ENCODE peak calls at places on chromosomes 4 and X, in ten cellular contexts. N is activated CD4-positive, alpha-beta T cell treated with anti-CD3 and anti-CD28 coated beads, Interleukin-2, amount 50 U/mL, for 24 hours; J is kidney tubule cell; U is fibroblast of pulmonary artery; H is activated CD8-positive, alpha-beta T cell treated with anti-CD3 and anti-CD28 coated beads for 36 hours; C is glomerular endothelial cell; D is amniotic stem cell; G is activated CD4-positive, CD25-positive, alpha-beta regulatory T cell treated with anti-CD3 and anti-CD28 coated beads, Interleukin-2, amount 50 U/mL, for 72 hours; M is aorta; B is Caco-2. Z is an unnamed sample.

GRCh38 chr4:138510053-138510452 is 267.9 kb upstream of the SLC7A11 start:
- DNase-seq in G (no peak), C (no peak), H (no peak), J (no peak), U (peak), B (no peak), M (no peak), D (peak), N (no peak), Z (peak)

GRCh38 chr4:102687982-102688433 is 72.8 kb downstream of the MANBA start:
- DNase-seq in G (no peak), B (no peak), J (no peak), D (no peak), M (no peak), H (no peak), C (no peak), N (no peak), U (peak), Z (no peak)

GRCh38 chrX:101693476-101693875 is 33.8 kb upstream of the ARMCX2 start:
- DNase-seq in G (no peak), H (no peak), U (no peak), D (no peak), M (no peak), C (no peak), B (no peak), J (no peak), N (no peak), Z (no peak)

GRCh38 chrX:15973941-15974340 is 119.3 kb upstream of the AP1S2 start:
- DNase-seq in D (no peak), J (no peak), B (no peak), C (no peak), G (no peak), H (no peak), N (no peak), U (peak), M (peak), Z (no peak)

GRCh38 chrX:9622128-9622527 is 143.5 kb downstream of the GPR143 start:
- DNase-seq in G (no peak), M (no peak), H (peak), N (peak), J (no peak), D (no peak), U (no peak), C (no peak), B (no peak), Z (no peak)

GRCh38 chr4:141045848-141046247 is 87.4 kb downstream of the RNF150 start:
- DNase-seq in J (no peak), B (no peak), C (no peak), N (no peak), U (no peak), D (no peak), M (no peak), G (no peak), H (no peak), Z (no peak)

GRCh38 chr4:6668391-6668790 is 25.3 kb upstream of the S100P start:
- DNase-seq in D (no peak), J (peak), C (no peak), B (no peak), G (no peak), U (peak), N (no peak), M (no peak), H (no peak), Z (peak)

GRCh38 chr4:566508-567295 is 9.4 kb downstream of the TMEM271 start:
- DNase-seq in N (no peak), D (peak), M (no peak), U (no peak), G (no peak), C (no peak), B (no peak), J (no peak), H (no peak), Z (no peak)

GRCh38 chrX:110699109-110699508 is 96.5 kb downstream of the CHRDL1 start:
- DNase-seq in B (no peak), C (no peak), M (no peak), G (no peak), J (peak), U (no peak), N (no peak), D (no peak), H (no peak), Z (no peak)

GRCh38 chr4:3834186-3834920 is 68.2 kb downstream of the ADRA2C start:
- DNase-seq in B (no peak), G (no peak), J (no peak), N (no peak), H (no peak), M (no peak), D (no peak), C (no peak), U (no peak), Z (no peak)

Z was measured in A172.